ENCODE peak calls at places on chromosomes 16 and 17, in four cellular contexts. D, Q, B and O are unnamed samples.

GRCh38 chr17:10429416-10430045 is 7.8 kb upstream of the MYH8 start:
- DNase-seq in D (peak), Q (no peak), B (no peak), O (peak)

GRCh38 chr16:68085259-68086071 is at the start of gene NFATC3:
- DNase-seq in D (peak), Q (peak), B (peak), O (peak)

GRCh38 chr16:72932050-72932449 is 115.9 kb downstream of the ZFHX3 start:
- DNase-seq in D (peak), Q (no peak), B (no peak), O (no peak)

GRCh38 chr17:44547625-44548297 is 9.5 kb upstream of the FZD2 start:
- DNase-seq in D (no peak), Q (no peak), B (peak), O (peak)

GRCh38 chr16:50603206-50604064 is 55.2 kb downstream of the NKD1 start:
- DNase-seq in D (no peak), Q (no peak), B (no peak), O (no peak)

GRCh38 chr16:73125860-73126259 is 77.9 kb upstream of the ZFHX3 start:
- DNase-seq in D (peak), Q (no peak), B (no peak), O (no peak)

GRCh38 chr17:52828621-52829020 is 670.1 kb upstream of the CA10 start:
- DNase-seq in D (no peak), Q (no peak), B (no peak), O (no peak)

GRCh38 chr17:27591986-27592385 is 39.0 kb upstream of the LGALS9 start:
- DNase-seq in D (no peak), Q (no peak), B (no peak), O (no peak)

GRCh38 chr17:79630821-79631639 is 20.2 kb upstream of the RBFOX3 start:
- DNase-seq in D (no peak), Q (no peak), B (peak), O (no peak)

GRCh38 chr16:82046941-82047340 is 11.9 kb downstream of the HSD17B2 start:
- DNase-seq in D (no peak), Q (no peak), B (no peak), O (no peak)

GRCh38 chr17:61431594-61432311 is 20.5 kb upstream of the TBX4 start:
- DNase-seq in D (peak), Q (no peak), B (no peak), O (no peak)

GRCh38 chr16:77951788-77952187 is 70.6 kb upstream of the CLEC3A start:
- DNase-seq in D (no peak), Q (no peak), B (no peak), O (peak)

GRCh38 chr17:35875439-35876139 is 4.6 kb downstream of the CCL5 start:
- DNase-seq in D (no peak), Q (no peak), B (no peak), O (no peak)

GRCh38 chr16:7405166-7405565 is 72.5 kb downstream of the RBFOX1 start:
- DNase-seq in D (no peak), Q (no peak), B (peak), O (peak)

GRCh38 chr16:30644334-30644830 is 6.4 kb upstream of the PRR14 start:
- DNase-seq in D (no peak), Q (no peak), B (no peak), O (no peak)

GRCh38 chr17:72715906-72716572 is 376.4 kb downstream of the SLC39A11 start:
- DNase-seq in D (peak), Q (no peak), B (no peak), O (peak)

GRCh38 chr16:65468121-65468520 is 346.3 kb upstream of the CDH11 start:
- DNase-seq in D (no peak), Q (no peak), B (no peak), O (no peak)

GRCh38 chr16:49930841-49931240 is 74.9 kb upstream of the ZNF423 start:
- DNase-seq in D (no peak), Q (no peak), B (no peak), O (no peak)

GRCh38 chr16:77556203-77556602 is 121.4 kb upstream of the ADAMTS18 start:
- DNase-seq in D (no peak), Q (no peak), B (peak), O (peak)

GRCh38 chr17:17767096-17767470 is 69.7 kb downstream of the SREBF1 start:
- DNase-seq in D (peak), Q (no peak), B (no peak), O (no peak)

GRCh38 chr17:50358177-50358576 is 12.3 kb downstream of the XYLT2 start:
- DNase-seq in D (no peak), Q (no peak), B (no peak), O (no peak)

GRCh38 chr17:41678907-41679739 is 9.6 kb upstream of the EIF1 start:
- DNase-seq in D (peak), Q (no peak), B (no peak), O (peak)

GRCh38 chr17:67359960-67360817 is 6.2 kb downstream of the PSMD12 start:
- DNase-seq in D (peak), Q (no peak), B (no peak), O (peak)

GRCh38 chr16:87152221-87152755 is 164.9 kb downstream of the C16orf95 start:
- DNase-seq in D (no peak), Q (no peak), B (no peak), O (no peak)

GRCh38 chr16:85648782-85649181 is 35.7 kb downstream of the GSE1 start:
- DNase-seq in D (peak), Q (no peak), B (no peak), O (no peak)

GRCh38 chr16:77117687-77118086 is 73.3 kb upstream of the MON1B start:
- DNase-seq in D (no peak), Q (no peak), B (no peak), O (no peak)

GRCh38 chr17:58541249-58541648 is 26.8 kb upstream of the MTMR4 start:
- DNase-seq in D (no peak), Q (no peak), B (peak), O (peak)

GRCh38 chr17:51351890-51352289 is 91.5 kb downstream of the UTP18 start:
- DNase-seq in D (peak), Q (no peak), B (no peak), O (no peak)

GRCh38 chr16:20884240-20884556 is 16.0 kb downstream of the DCUN1D3 start:
- DNase-seq in D (peak), Q (no peak), B (no peak), O (no peak)

GRCh38 chr16:4297480-4297879 is 18.4 kb upstream of the GLIS2 start:
- DNase-seq in D (no peak), Q (no peak), B (no peak), O (no peak)

GRCh38 chr17:13337864-13338371 is 263.8 kb downstream of the HS3ST3A1 start:
- DNase-seq in D (peak), Q (no peak), B (no peak), O (peak)

GRCh38 chr17:74920679-74921044 is 2.4 kb downstream of the USH1G start:
- DNase-seq in D (no peak), Q (no peak), B (no peak), O (no peak)
- H2BK5ac ChIP-seq in D (no peak), Q (no peak), B (no peak), O (no peak)

GRCh38 chr17:11705111-11705510 is 106.8 kb downstream of the DNAH9 start:
- DNase-seq in D (no peak), Q (no peak), B (no peak), O (no peak)

GRCh38 chr17:11701906-11702305 is 103.6 kb downstream of the DNAH9 start:
- DNase-seq in D (no peak), Q (no peak), B (no peak), O (no peak)

DNA sequence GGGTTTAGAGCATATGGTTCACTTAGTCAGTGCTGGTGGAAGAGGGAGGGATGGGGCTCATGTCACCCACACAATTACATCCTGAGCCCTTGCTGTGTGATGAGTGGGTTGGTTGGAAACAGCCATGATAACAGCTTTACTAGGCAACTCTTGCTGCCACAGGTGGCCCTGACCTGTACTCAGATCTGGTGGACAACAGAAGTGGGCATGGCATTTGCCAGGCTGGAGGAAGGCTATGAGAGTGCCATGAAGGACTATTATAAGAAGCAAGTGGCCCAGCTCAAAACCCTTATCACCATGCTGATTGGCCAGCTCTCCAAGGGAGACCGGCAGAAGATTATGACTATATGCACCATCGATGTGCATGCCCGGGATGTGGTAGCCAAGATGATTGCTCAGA is 105.8 kb downstream of the DNAH9 start:
- DNase-seq in D (no peak), Q (no peak), B (no peak), O (no peak)
- H3K23ac ChIP-seq in D (no peak), Q (no peak), B (no peak), O (no peak)

GRCh38 chr17:28725166-28725659 is 820 bp downstream of the TLCD1 start:
- DNase-seq in D (peak), Q (no peak), B (peak), O (peak)

GRCh38 chr17:28725660-28726395 is at the start of gene TLCD1:
- DNase-seq in D (peak), Q (no peak), B (peak), O (peak)

GRCh38 chr17:28722413-28723158 is 2.8 kb downstream of the RPL23A start:
- DNase-seq in D (no peak), Q (no peak), B (no peak), O (no peak)

GRCh38 chr17:28724500-28725165 is 1.4 kb downstream of the TLCD1 start:
- DNase-seq in D (no peak), Q (no peak), B (no peak), O (peak)

GRCh38 chr17:28723159-28723835 is 2.7 kb downstream of the TLCD1 start:
- DNase-seq in D (no peak), Q (no peak), B (no peak), O (no peak)
- H4K5ac ChIP-seq in D (no peak), Q (no peak), B (no peak), O (no peak)

GRCh38 chr16:89065445-89065795 is 28.2 kb upstream of the ACSF3 start:
- DNase-seq in D (no peak), Q (no peak), B (no peak), O (no peak)
- H2BK5ac ChIP-seq in D (no peak), Q (no peak), B (no peak), O (no peak)